ENCODE peak calls at places on chromosomes 1 and 21, in ten cellular contexts. K is CD8-positive, alpha-beta T cell; C is psoas muscle; V is body of pancreas; F is heart left ventricle; M is A549; T is aorta; R is heart right ventricle; L is naive thymus-derived CD4-positive, alpha-beta T cell; Z is HepG2. O is an unnamed sample.

GRCh38 chr1:223129229-223129851 is 13.7 kb downstream of the TLR5 start:
- ATAC-seq in R (peak; percentile 83), M (peak; percentile 85), F (peak; percentile 84), T (peak; percentile 85), Z (peak; percentile 95), C (peak; percentile 63), K (peak; percentile 45), L (peak; percentile 76), V (peak; percentile 60), O (peak; percentile 78)

GRCh38 chr1:186566140-186566850 is 105.4 kb upstream of the PDC start:
- ATAC-seq in Z (no peak), F (no peak), C (no peak), L (no peak), T (no peak), V (no peak), M (no peak), K (no peak), R (no peak), O (no peak)

GRCh38 chr1:61873581-61873980 is 131.3 kb downstream of the PATJ start:
- ATAC-seq in C (no peak), K (no peak), F (no peak), T (no peak), L (no peak), Z (no peak), V (no peak), R (no peak), M (no peak), O (no peak)

GRCh38 chr1:243312962-243313634 is 57.3 kb downstream of the SDCCAG8 start:
- ATAC-seq in K (no peak), L (no peak), M (no peak), V (no peak), C (no peak), T (peak; percentile 57), Z (no peak), R (peak; percentile 47), F (peak; percentile 53), O (no peak)

GRCh38 chr1:21811875-21812305 is at the start of gene LDLRAD2:
- ATAC-seq in M (peak; percentile 44), T (no peak), L (no peak), Z (no peak), R (peak; percentile 19), V (no peak), F (peak; percentile 56), C (no peak), K (no peak), O (no peak)

GRCh38 chr1:27576846-27577245 is 27.1 kb downstream of the AHDC1 start:
- ATAC-seq in K (no peak), L (no peak), Z (no peak), M (no peak), R (no peak), C (no peak), V (no peak), T (no peak), F (peak; percentile 0), O (no peak)

GRCh38 chr1:6208723-6209660 is 3.1 kb downstream of the RNF207 start:
- ATAC-seq in T (peak; percentile 45), L (peak; percentile 65), V (peak; percentile 44), R (peak; percentile 13), Z (no peak), C (peak; percentile 64), K (peak; percentile 11), F (no peak), M (no peak), O (peak; percentile 53)

GRCh38 chr1:56149761-56150160 is 429.6 kb downstream of the PLPP3 start:
- ATAC-seq in Z (no peak), R (no peak), K (no peak), M (no peak), C (no peak), L (no peak), T (no peak), F (no peak), V (no peak), O (no peak)

GRCh38 chr1:6859415-6860343 is 74.4 kb downstream of the CAMTA1 start:
- ATAC-seq in V (peak; percentile 71), F (peak; percentile 57), K (no peak), T (no peak), C (no peak), Z (no peak), R (peak; percentile 23), L (no peak), M (no peak), O (peak; percentile 71)

GRCh38 chr1:209835782-209836298 is 8.1 kb downstream of the UTP25 start:
- ATAC-seq in R (no peak), L (no peak), C (no peak), V (no peak), F (no peak), M (no peak), T (no peak), Z (no peak), K (no peak), O (no peak)

GRCh38 chr1:29901618-29902017 is 665.3 kb downstream of the PTPRU start:
- ATAC-seq in M (no peak), R (no peak), L (no peak), C (peak; percentile 78), T (no peak), V (no peak), Z (no peak), K (no peak), F (peak; percentile 11), O (no peak)

GRCh38 chr1:67339623-67340343 is 32.1 kb downstream of the IL12RB2 start:
- ATAC-seq in L (no peak), V (no peak), Z (no peak), R (peak; percentile 28), K (no peak), C (peak; percentile 91), T (no peak), M (peak; percentile 39), F (peak; percentile 72), O (no peak)

GRCh38 chr1:148353461-148354283 is 129.4 kb downstream of the PPIAL4G start:
- ATAC-seq in F (peak; percentile 44), Z (no peak), R (no peak), T (peak; percentile 33), K (no peak), L (no peak), M (peak; percentile 97), C (no peak), V (no peak), O (no peak)

GRCh38 chr1:192740214-192740613 is 68.6 kb upstream of the RGS2 start:
- ATAC-seq in T (no peak), F (no peak), V (no peak), L (no peak), R (no peak), C (no peak), Z (no peak), M (no peak), K (no peak), O (no peak)

GRCh38 chr1:237687837-237688236 is 202.9 kb downstream of the ZP4 start:
- ATAC-seq in C (no peak), R (no peak), T (no peak), Z (no peak), F (no peak), V (no peak), M (no peak), L (no peak), K (no peak), O (no peak)

GRCh38 chr1:227131193-227131592 is 187.1 kb downstream of the CDC42BPA start:
- ATAC-seq in C (no peak), V (peak; percentile 58), T (no peak), F (peak; percentile 41), K (no peak), R (no peak), L (no peak), M (peak; percentile 78), Z (peak; percentile 65), O (peak; percentile 58)

GRCh38 chr1:9145021-9145668 is 16.2 kb upstream of the GPR157 start:
- ATAC-seq in F (no peak), T (no peak), L (no peak), R (no peak), Z (peak; percentile 76), K (no peak), M (peak; percentile 95), V (no peak), C (no peak), O (no peak)

GRCh38 chr21:9741343-9741742 is 780.0 kb upstream of the TPTE start:
- ATAC-seq in V (no peak), L (no peak), C (no peak), K (no peak), T (no peak), M (no peak), Z (no peak), F (no peak), R (no peak), O (no peak)

GRCh38 chr21:9738527-9738926 is 782.9 kb upstream of the TPTE start:
- ATAC-seq in C (no peak), K (no peak), Z (no peak), F (no peak), M (no peak), V (no peak), L (peak; percentile 17), T (peak; percentile 64), R (no peak), O (no peak)

GRCh38 chr21:9739240-9739639 is 782.1 kb upstream of the TPTE start:
- ATAC-seq in T (no peak), L (no peak), C (no peak), R (no peak), M (no peak), V (no peak), F (no peak), Z (no peak), K (no peak), O (no peak)

GRCh38 chr21:9735421-9735961 is 785.9 kb upstream of the TPTE start:
- ATAC-seq in F (no peak), K (no peak), R (peak; percentile 10), V (no peak), Z (peak; percentile 44), C (peak; percentile 10), M (no peak), L (no peak), T (peak; percentile 36), O (peak; percentile 27)

GRCh38 chr21:9737871-9738520 is 783.4 kb upstream of the TPTE start:
- ATAC-seq in R (no peak), F (no peak), L (no peak), V (no peak), M (no peak), T (no peak), Z (no peak), C (no peak), K (no peak), O (no peak)
- H3K9me3 ChIP-seq in R (no peaks in the 10 kb centered on the region), F (peaks cover 51% of the 10 kb centered on the region), L (peaks cover 4% of the 10 kb centered on the region), V (no peaks in the 10 kb centered on the region), M (no peaks in the 10 kb centered on the region), T (peaks cover 10% of the 10 kb centered on the region), Z (peaks cover 94% of the 10 kb centered on the region), C (no peaks in the 10 kb centered on the region), K (peaks cover 9% of the 10 kb centered on the region), O (peaks cover 40% of the 10 kb centered on the region)

GRCh38 chr1:218787826-218788225 is 385.9 kb upstream of the LYPLAL1 start:
- ATAC-seq in F (no peak), M (no peak), C (no peak), K (no peak), V (no peak), T (no peak), L (no peak), Z (no peak), R (no peak), O (no peak)
- H3K27ac ChIP-seq in F (no peak overlapping the region), M (no peak overlapping the region), C (no peak overlapping the region), K (no peak overlapping the region), V (no peak overlapping the region), T (no peak overlapping the region), L (no peak overlapping the region), Z (no peak overlapping the region), R (no peak overlapping the region), O (no peak overlapping the region)

GRCh38 chr1:2826736-2827292 is 25.3 kb upstream of the TTC34 start:
- ATAC-seq in T (no peak), R (no peak), F (no peak), Z (no peak), V (no peak), K (no peak), C (no peak), L (no peak), M (no peak), O (no peak)
- H3K9me3 ChIP-seq in T (no peaks in the 10 kb centered on the region), R (no peaks in the 10 kb centered on the region), F (no peaks in the 10 kb centered on the region), Z (peaks cover 9% of the 10 kb centered on the region), V (no peaks in the 10 kb centered on the region), K (no peaks in the 10 kb centered on the region), C (no peaks in the 10 kb centered on the region), L (no peaks in the 10 kb centered on the region), M (no peaks in the 10 kb centered on the region), O (peaks cover 27% of the 10 kb centered on the region)

GRCh38 chr1:1080122-1080753 is 6.1 kb upstream of the RNF223 start:
- ATAC-seq in V (peak; percentile 70), C (peak; percentile 75), R (peak; percentile 88), M (peak; percentile 89), L (peak; percentile 55), K (peak; percentile 33), T (peak; percentile 75), F (peak; percentile 93), Z (peak; percentile 80), O (peak; percentile 60)
- H3K27ac ChIP-seq in V (peak overlapping the region; percentile 93), C (no peak overlapping the region), R (peak overlapping the region; percentile 48), M (peak overlapping the region; percentile 97), L (no peak overlapping the region), K (no peak overlapping the region), T (no peak overlapping the region), F (no peak overlapping the region), Z (no peak overlapping the region), O (no peak overlapping the region)

O was measured in gastroesophageal sphincter.